ENCODE peak calls at places on chromosomes 11 and 22, in four cellular contexts. One of them, this sample, is unnamed.
A peak's percentile ranks its signal among the peaks of the same experiment; 100 is the strongest.

GRCh38 chr22:42937164-42937854 is 77.6 kb downstream of the PACSIN2 start:
- DNase-seq in activated naive CD8-positive, alpha-beta T cell treated with anti-CD3 and anti-CD28 coated beads, Interleukin-2, amount 50 U/mL, for 24 hours: peak; percentile 49
- DNase-seq in left cardiac atrium: no peak
- DNase-seq in activated naive CD4-positive, alpha-beta T cell treated with Interleukin-2 at 50 U/mL for 16 hours: peak; percentile 21
- DNase-seq in this sample: peak; percentile 67

GRCh38 chr11:118342503-118343161 is at the start of gene CD3D:
- DNase-seq in activated naive CD8-positive, alpha-beta T cell treated with anti-CD3 and anti-CD28 coated beads, Interleukin-2, amount 50 U/mL, for 24 hours: peak; percentile 67
- DNase-seq in left cardiac atrium: no peak
- DNase-seq in activated naive CD4-positive, alpha-beta T cell treated with Interleukin-2 at 50 U/mL for 16 hours: peak; percentile 75
- DNase-seq in this sample: no peak

GRCh38 chr11:133956650-133957633 is at the start of gene IGSF9B:
- DNase-seq in activated naive CD8-positive, alpha-beta T cell treated with anti-CD3 and anti-CD28 coated beads, Interleukin-2, amount 50 U/mL, for 24 hours: peak; percentile 90
- DNase-seq in activated naive CD4-positive, alpha-beta T cell treated with Interleukin-2 at 50 U/mL for 16 hours: peak; percentile 93
- DNase-seq in left cardiac atrium: peak; percentile 89
- DNase-seq in this sample: peak; percentile 69

GRCh38 chr11:11313426-11313825 is 39.6 kb downstream of the CSNK2A3 start:
- DNase-seq in left cardiac atrium: no peak
- DNase-seq in activated naive CD4-positive, alpha-beta T cell treated with Interleukin-2 at 50 U/mL for 16 hours: no peak
- DNase-seq in activated naive CD8-positive, alpha-beta T cell treated with anti-CD3 and anti-CD28 coated beads, Interleukin-2, amount 50 U/mL, for 24 hours: no peak
- DNase-seq in this sample: peak; percentile 45

GRCh38 chr22:46507451-46508390 is 29.7 kb downstream of the CELSR1 start:
- DNase-seq in activated naive CD4-positive, alpha-beta T cell treated with Interleukin-2 at 50 U/mL for 16 hours: no peak
- DNase-seq in left cardiac atrium: no peak
- DNase-seq in activated naive CD8-positive, alpha-beta T cell treated with anti-CD3 and anti-CD28 coated beads, Interleukin-2, amount 50 U/mL, for 24 hours: no peak
- DNase-seq in this sample: no peak

GRCh38 chr22:40250608-40251007 is 72.9 kb downstream of the TNRC6B start:
- DNase-seq in left cardiac atrium: no peak
- DNase-seq in activated naive CD8-positive, alpha-beta T cell treated with anti-CD3 and anti-CD28 coated beads, Interleukin-2, amount 50 U/mL, for 24 hours: no peak
- DNase-seq in activated naive CD4-positive, alpha-beta T cell treated with Interleukin-2 at 50 U/mL for 16 hours: peak; percentile 28
- DNase-seq in this sample: no peak

GRCh38 chr11:123145220-123145619 is 49.8 kb downstream of the CLMP start:
- DNase-seq in left cardiac atrium: peak; percentile 44
- DNase-seq in activated naive CD8-positive, alpha-beta T cell treated with anti-CD3 and anti-CD28 coated beads, Interleukin-2, amount 50 U/mL, for 24 hours: no peak
- DNase-seq in activated naive CD4-positive, alpha-beta T cell treated with Interleukin-2 at 50 U/mL for 16 hours: no peak
- DNase-seq in this sample: peak; percentile 94

GRCh38 chr11:9138612-9139579 is 47.5 kb upstream of the SCUBE2 start:
- DNase-seq in activated naive CD8-positive, alpha-beta T cell treated with anti-CD3 and anti-CD28 coated beads, Interleukin-2, amount 50 U/mL, for 24 hours: no peak
- DNase-seq in left cardiac atrium: no peak
- DNase-seq in activated naive CD4-positive, alpha-beta T cell treated with Interleukin-2 at 50 U/mL for 16 hours: peak; percentile 30
- DNase-seq in this sample: peak; percentile 90

GRCh38 chr11:60753309-60753708 is 3.4 kb upstream of the MS4A15 start:
- DNase-seq in left cardiac atrium: no peak
- DNase-seq in activated naive CD4-positive, alpha-beta T cell treated with Interleukin-2 at 50 U/mL for 16 hours: no peak
- DNase-seq in activated naive CD8-positive, alpha-beta T cell treated with anti-CD3 and anti-CD28 coated beads, Interleukin-2, amount 50 U/mL, for 24 hours: no peak
- DNase-seq in this sample: no peak

GRCh38 chr11:37721485-37721884 is 1123.4 kb upstream of the RAG2 start:
- DNase-seq in activated naive CD8-positive, alpha-beta T cell treated with anti-CD3 and anti-CD28 coated beads, Interleukin-2, amount 50 U/mL, for 24 hours: no peak
- DNase-seq in activated naive CD4-positive, alpha-beta T cell treated with Interleukin-2 at 50 U/mL for 16 hours: no peak
- DNase-seq in left cardiac atrium: no peak
- DNase-seq in this sample: peak; percentile 49

GRCh38 chr22:44399196-44399837 is 86.6 kb upstream of the SHISAL1 start:
- DNase-seq in left cardiac atrium: no peak
- DNase-seq in activated naive CD8-positive, alpha-beta T cell treated with anti-CD3 and anti-CD28 coated beads, Interleukin-2, amount 50 U/mL, for 24 hours: no peak
- DNase-seq in activated naive CD4-positive, alpha-beta T cell treated with Interleukin-2 at 50 U/mL for 16 hours: no peak
- DNase-seq in this sample: no peak

GRCh38 chr11:61682093-61682732 is 2.0 kb downstream of the DAGLA start:
- DNase-seq in activated naive CD8-positive, alpha-beta T cell treated with anti-CD3 and anti-CD28 coated beads, Interleukin-2, amount 50 U/mL, for 24 hours: no peak
- DNase-seq in left cardiac atrium: peak; percentile 67
- DNase-seq in activated naive CD4-positive, alpha-beta T cell treated with Interleukin-2 at 50 U/mL for 16 hours: no peak
- DNase-seq in this sample: no peak

GRCh38 chr11:44978961-44979331 is 28.3 kb upstream of the TP53I11 start:
- DNase-seq in left cardiac atrium: no peak
- DNase-seq in activated naive CD4-positive, alpha-beta T cell treated with Interleukin-2 at 50 U/mL for 16 hours: no peak
- DNase-seq in activated naive CD8-positive, alpha-beta T cell treated with anti-CD3 and anti-CD28 coated beads, Interleukin-2, amount 50 U/mL, for 24 hours: no peak
- DNase-seq in this sample: no peak

GRCh38 chr11:72528121-72528520 is 93.8 kb upstream of the CLPB start:
- DNase-seq in left cardiac atrium: no peak
- DNase-seq in activated naive CD8-positive, alpha-beta T cell treated with anti-CD3 and anti-CD28 coated beads, Interleukin-2, amount 50 U/mL, for 24 hours: no peak
- DNase-seq in activated naive CD4-positive, alpha-beta T cell treated with Interleukin-2 at 50 U/mL for 16 hours: no peak
- DNase-seq in this sample: no peak

GRCh38 chr11:2305862-2306823 is 4.3 kb downstream of the TSPAN32 start:
- DNase-seq in activated naive CD4-positive, alpha-beta T cell treated with Interleukin-2 at 50 U/mL for 16 hours: no peak
- DNase-seq in left cardiac atrium: peak; percentile 70
- DNase-seq in activated naive CD8-positive, alpha-beta T cell treated with anti-CD3 and anti-CD28 coated beads, Interleukin-2, amount 50 U/mL, for 24 hours: peak; percentile 27
- DNase-seq in this sample: peak; percentile 91

GRCh38 chr22:24137595-24137994 is 43.7 kb upstream of the SUSD2 start:
- DNase-seq in left cardiac atrium: no peak
- DNase-seq in activated naive CD4-positive, alpha-beta T cell treated with Interleukin-2 at 50 U/mL for 16 hours: no peak
- DNase-seq in activated naive CD8-positive, alpha-beta T cell treated with anti-CD3 and anti-CD28 coated beads, Interleukin-2, amount 50 U/mL, for 24 hours: no peak
- DNase-seq in this sample: peak; percentile 74

GRCh38 chr11:87002918-87003317 is 34.8 kb upstream of the TMEM135 start:
- DNase-seq in left cardiac atrium: no peak
- DNase-seq in activated naive CD4-positive, alpha-beta T cell treated with Interleukin-2 at 50 U/mL for 16 hours: no peak
- DNase-seq in activated naive CD8-positive, alpha-beta T cell treated with anti-CD3 and anti-CD28 coated beads, Interleukin-2, amount 50 U/mL, for 24 hours: no peak
- DNase-seq in this sample: no peak

GRCh38 chr22:22179858-22180257 is 64.7 kb upstream of the VPREB1 start:
- DNase-seq in activated naive CD4-positive, alpha-beta T cell treated with Interleukin-2 at 50 U/mL for 16 hours: no peak
- DNase-seq in left cardiac atrium: no peak
- DNase-seq in activated naive CD8-positive, alpha-beta T cell treated with anti-CD3 and anti-CD28 coated beads, Interleukin-2, amount 50 U/mL, for 24 hours: no peak
- DNase-seq in this sample: no peak

GRCh38 chr22:44972363-44973083 is 37.3 kb downstream of the PHF21B start:
- DNase-seq in activated naive CD4-positive, alpha-beta T cell treated with Interleukin-2 at 50 U/mL for 16 hours: peak; percentile 42
- DNase-seq in activated naive CD8-positive, alpha-beta T cell treated with anti-CD3 and anti-CD28 coated beads, Interleukin-2, amount 50 U/mL, for 24 hours: peak; percentile 3
- DNase-seq in left cardiac atrium: no peak
- DNase-seq in this sample: no peak

GRCh38 chr11:132082566-132082965 is 712.2 kb downstream of the NTM start:
- DNase-seq in left cardiac atrium: no peak
- DNase-seq in activated naive CD4-positive, alpha-beta T cell treated with Interleukin-2 at 50 U/mL for 16 hours: no peak
- DNase-seq in activated naive CD8-positive, alpha-beta T cell treated with anti-CD3 and anti-CD28 coated beads, Interleukin-2, amount 50 U/mL, for 24 hours: no peak
- DNase-seq in this sample: no peak

GRCh38 chr22:32706149-32706548 is 95.4 kb upstream of the TIMP3 start:
- DNase-seq in activated naive CD8-positive, alpha-beta T cell treated with anti-CD3 and anti-CD28 coated beads, Interleukin-2, amount 50 U/mL, for 24 hours: no peak
- DNase-seq in left cardiac atrium: no peak
- DNase-seq in activated naive CD4-positive, alpha-beta T cell treated with Interleukin-2 at 50 U/mL for 16 hours: no peak
- DNase-seq in this sample: no peak

GRCh38 chr22:27329966-27330645 is 471.4 kb downstream of the MN1 start:
- DNase-seq in left cardiac atrium: no peak
- DNase-seq in activated naive CD4-positive, alpha-beta T cell treated with Interleukin-2 at 50 U/mL for 16 hours: no peak
- DNase-seq in activated naive CD8-positive, alpha-beta T cell treated with anti-CD3 and anti-CD28 coated beads, Interleukin-2, amount 50 U/mL, for 24 hours: no peak
- DNase-seq in this sample: no peak

GRCh38 chr11:84322211-84322610 is 1036.0 kb upstream of the CCDC90B start:
- DNase-seq in left cardiac atrium: no peak
- DNase-seq in activated naive CD4-positive, alpha-beta T cell treated with Interleukin-2 at 50 U/mL for 16 hours: no peak
- DNase-seq in activated naive CD8-positive, alpha-beta T cell treated with anti-CD3 and anti-CD28 coated beads, Interleukin-2, amount 50 U/mL, for 24 hours: no peak
- DNase-seq in this sample: no peak

GRCh38 chr11:72413914-72414628 is 20.3 kb downstream of the CLPB start:
- DNase-seq in left cardiac atrium: peak; percentile 88
- DNase-seq in activated naive CD4-positive, alpha-beta T cell treated with Interleukin-2 at 50 U/mL for 16 hours: peak; percentile 75
- DNase-seq in activated naive CD8-positive, alpha-beta T cell treated with anti-CD3 and anti-CD28 coated beads, Interleukin-2, amount 50 U/mL, for 24 hours: peak; percentile 78
- DNase-seq in this sample: peak; percentile 81

GRCh38 chr11:43951231-43951630 is 8.8 kb downstream of the C11orf96 start:
- DNase-seq in activated naive CD8-positive, alpha-beta T cell treated with anti-CD3 and anti-CD28 coated beads, Interleukin-2, amount 50 U/mL, for 24 hours: no peak
- DNase-seq in activated naive CD4-positive, alpha-beta T cell treated with Interleukin-2 at 50 U/mL for 16 hours: no peak
- DNase-seq in left cardiac atrium: no peak
- DNase-seq in this sample: no peak

GRCh38 chr11:72824811-72825505 is 10.7 kb downstream of the ATG16L2 start:
- DNase-seq in left cardiac atrium: no peak
- DNase-seq in activated naive CD4-positive, alpha-beta T cell treated with Interleukin-2 at 50 U/mL for 16 hours: no peak
- DNase-seq in activated naive CD8-positive, alpha-beta T cell treated with anti-CD3 and anti-CD28 coated beads, Interleukin-2, amount 50 U/mL, for 24 hours: no peak
- DNase-seq in this sample: no peak

GRCh38 chr11:6650980-6651379 is 4.6 kb downstream of the DCHS1 start:
- DNase-seq in left cardiac atrium: no peak
- DNase-seq in activated naive CD4-positive, alpha-beta T cell treated with Interleukin-2 at 50 U/mL for 16 hours: no peak
- DNase-seq in activated naive CD8-positive, alpha-beta T cell treated with anti-CD3 and anti-CD28 coated beads, Interleukin-2, amount 50 U/mL, for 24 hours: peak; percentile 47
- DNase-seq in this sample: no peak

GRCh38 chr22:47401976-47402770 is 639.7 kb downstream of the TBC1D22A start:
- DNase-seq in activated naive CD8-positive, alpha-beta T cell treated with anti-CD3 and anti-CD28 coated beads, Interleukin-2, amount 50 U/mL, for 24 hours: no peak
- DNase-seq in left cardiac atrium: no peak
- DNase-seq in activated naive CD4-positive, alpha-beta T cell treated with Interleukin-2 at 50 U/mL for 16 hours: no peak
- DNase-seq in this sample: peak; percentile 40

GRCh38 chr11:12195773-12196172 is 85.4 kb downstream of the MICAL2 start:
- DNase-seq in activated naive CD4-positive, alpha-beta T cell treated with Interleukin-2 at 50 U/mL for 16 hours: peak; percentile 58
- DNase-seq in activated naive CD8-positive, alpha-beta T cell treated with anti-CD3 and anti-CD28 coated beads, Interleukin-2, amount 50 U/mL, for 24 hours: peak; percentile 57
- DNase-seq in left cardiac atrium: no peak
- DNase-seq in this sample: no peak

This sample was measured in fibroblast of pulmonary artery.